ENCODE peak calls at places on chromosomes 1 and 21, in five cellular contexts. U, Z, N, O and T are unnamed samples. For H3K9me3, the result is how much of the 10 kb centered on the place peaks cover.

GRCh38 chr1:193115629-193116227 is 6.1 kb upstream of the CDC73 start:
- DNase-seq in U (peak), Z (no peak), N (no peak), O (no peak), T (no peak)

GRCh38 chr1:236143104-236143948 is 987 bp downstream of the GPR137B start:
- DNase-seq in U (peak), Z (no peak), N (peak), O (no peak), T (no peak)

GRCh38 chr1:2382621-2383361 is 8.6 kb downstream of the MORN1 start:
- DNase-seq in U (peak), Z (peak), N (peak), O (peak), T (no peak)

GRCh38 chr1:11719313-11720032 is 16.5 kb upstream of the AGTRAP start:
- DNase-seq in U (peak), Z (peak), N (peak), O (no peak), T (peak)

GRCh38 chr1:183676515-183677189 is 23.5 kb upstream of the APOBEC4 start:
- DNase-seq in U (peak), Z (no peak), N (no peak), O (no peak), T (no peak)

GRCh38 chr1:145918144-145918991 is at the start of gene PEX11B:
- DNase-seq in U (peak), Z (peak), N (peak), O (peak), T (peak)

GRCh38 chr1:10866314-10867091 is 70.1 kb upstream of the CASZ1 start:
- DNase-seq in U (peak), Z (peak), N (peak), O (peak), T (no peak)

GRCh38 chr1:231683439-231684165 is 57.0 kb downstream of the DISC1 start:
- DNase-seq in U (no peak), Z (no peak), N (no peak), O (no peak), T (no peak)

GRCh38 chr21:42195378-42196031 is 23.4 kb upstream of the ABCG1 start:
- DNase-seq in U (no peak), Z (peak), N (no peak), O (no peak), T (no peak)

GRCh38 chr1:109713636-109714035 is 1.6 kb downstream of the GSTM5 start:
- DNase-seq in U (no peak), Z (no peak), N (no peak), O (no peak), T (no peak)

GRCh38 chr1:32179443-32180185 is at the start of gene TXLNA:
- DNase-seq in U (peak), Z (peak), N (peak), O (peak), T (peak)

GRCh38 chr21:32921632-32922230 is 104.0 kb upstream of the OLIG2 start:
- DNase-seq in U (no peak), Z (peak), N (peak), O (peak), T (peak)

GRCh38 chr1:227883641-227884301 is 64.0 kb downstream of the WNT9A start:
- DNase-seq in U (no peak), Z (no peak), N (peak), O (no peak), T (no peak)

GRCh38 chr1:176574756-176575155 is 111.8 kb downstream of the PAPPA2 start:
- DNase-seq in U (no peak), Z (no peak), N (no peak), O (no peak), T (no peak)

GRCh38 chr1:160083968-160084770 is 2.8 kb downstream of the KCNJ9 start:
- DNase-seq in U (peak), Z (peak), N (peak), O (no peak), T (peak)

DNA sequence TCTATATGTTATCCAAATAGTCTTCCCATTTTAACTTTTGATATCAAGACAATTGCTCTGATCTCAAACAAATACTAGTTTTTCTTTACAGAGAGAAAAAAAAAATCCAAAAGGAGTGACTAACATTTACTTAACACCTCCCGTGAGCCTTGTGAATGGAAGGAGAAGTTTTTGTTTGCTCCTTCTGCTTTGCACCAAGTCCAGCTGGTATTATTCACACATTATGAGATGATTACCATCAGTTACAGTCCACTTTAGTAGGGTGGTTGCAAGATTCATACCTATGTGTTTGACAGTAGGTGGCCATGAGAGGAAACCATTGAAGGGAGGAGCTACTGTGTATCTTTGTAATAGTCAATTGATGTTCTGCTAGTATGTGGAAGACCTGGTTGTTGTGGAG is 443.4 kb upstream of the ZP4 start:
- DNase-seq in U (no peak), Z (no peak), N (no peak), O (no peak), T (no peak)
- H3K9me3 ChIP-seq in U (under half), Z (under half), N (under half), O (under half), T (under half)

DNA sequence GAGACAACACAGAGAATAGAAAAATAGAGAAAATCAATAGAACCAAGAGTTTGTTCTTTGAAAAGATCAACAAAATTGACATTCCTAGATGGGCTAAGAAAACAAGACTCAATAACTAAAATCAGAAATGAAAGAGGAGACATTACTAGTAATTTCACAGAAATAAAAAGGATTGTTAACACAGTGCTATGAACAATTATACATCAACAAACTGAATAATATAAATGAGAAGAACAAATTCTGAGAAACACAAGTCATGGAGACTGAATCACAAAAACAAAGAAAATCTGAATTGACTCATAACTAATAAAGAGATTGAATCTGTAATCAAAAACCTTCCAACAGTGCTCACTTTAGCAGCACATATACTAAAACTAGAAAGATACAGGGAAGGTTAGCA is 51.6 kb upstream of the TTC39A start:
- DNase-seq in U (no peak), Z (no peak), N (no peak), O (no peak), T (no peak)
- H3K9me3 ChIP-seq in U (under half), Z (under half), N (under half), O (under half), T (under half)

DNA sequence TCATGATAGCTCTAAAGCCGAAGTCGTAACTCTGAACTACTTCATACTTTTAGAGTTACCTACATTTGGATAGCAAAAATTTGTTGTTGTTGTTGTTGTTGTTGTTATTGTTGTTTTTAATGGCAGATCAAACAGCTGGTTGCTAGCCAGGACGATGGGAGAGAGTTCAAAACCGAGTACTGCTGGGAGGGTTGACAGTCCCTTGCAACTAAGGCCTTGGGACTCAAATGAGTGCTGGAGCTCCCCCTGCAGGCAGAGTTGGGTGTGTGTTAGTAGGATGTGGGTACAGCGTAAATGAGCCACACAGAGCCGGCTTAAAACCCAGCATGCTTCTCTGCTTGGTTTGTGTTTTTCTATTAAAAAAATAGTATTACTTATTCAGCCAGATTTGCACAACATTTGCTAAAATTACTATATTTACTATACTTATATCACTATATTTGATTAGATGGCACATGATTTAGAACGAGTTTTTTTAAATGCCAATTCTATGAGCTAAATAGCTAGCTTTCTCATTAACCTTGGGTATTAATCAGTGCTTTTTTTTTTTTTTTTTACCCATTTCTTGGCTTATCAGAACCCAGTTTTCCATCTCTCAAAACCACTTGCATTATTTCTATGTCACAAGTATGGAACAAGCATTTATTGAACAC is 129.2 kb upstream of the SYT6 start:
- DNase-seq in U (peak), Z (peak), N (peak), O (peak), T (peak)
- H3K9me3 ChIP-seq in U (under half), Z (under half), N (under half), O (under half), T (under half)

DNA sequence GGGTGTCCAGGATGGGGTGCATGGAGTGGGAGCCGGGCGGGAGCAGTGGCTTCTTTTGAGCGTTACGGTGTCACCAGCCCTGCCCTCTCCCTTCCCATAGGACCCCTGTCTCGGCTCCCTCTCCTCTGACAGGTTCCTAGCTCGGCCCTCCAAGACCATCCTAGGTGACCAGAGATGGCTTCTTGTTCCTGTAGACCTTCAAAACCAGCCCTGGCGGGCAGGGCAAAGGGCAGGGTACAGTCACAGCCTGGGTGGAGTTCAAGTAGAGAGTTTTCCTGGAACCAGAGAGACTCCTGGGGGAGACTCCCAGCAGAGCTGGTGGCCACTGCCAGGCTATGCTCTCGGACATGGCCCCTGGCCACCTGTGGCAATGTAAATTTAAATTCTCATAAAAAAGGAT is 345.6 kb upstream of the AJAP1 start:
- DNase-seq in U (no peak), Z (no peak), N (no peak), O (no peak), T (no peak)
- H3K9me3 ChIP-seq in U (under half), Z (under half), N (under half), O (under half), T (under half)

GRCh38 chr21:45234127-45234526 is 53.6 kb downstream of the POFUT2 start:
- DNase-seq in U (no peak), Z (no peak), N (no peak), O (no peak), T (no peak)
- H3K9me3 ChIP-seq in U (under half), Z (under half), N (under half), O (under half), T (under half)

GRCh38 chr1:94757931-94758330 is 62.2 kb upstream of the SLC44A3 start:
- DNase-seq in U (no peak), Z (no peak), N (no peak), O (peak), T (no peak)

GRCh38 chr1:94754101-94754500 is 66.1 kb upstream of the SLC44A3 start:
- DNase-seq in U (no peak), Z (no peak), N (no peak), O (no peak), T (no peak)

GRCh38 chr1:94755675-94756074 is 64.5 kb upstream of the SLC44A3 start:
- DNase-seq in U (peak), Z (no peak), N (no peak), O (no peak), T (no peak)

GRCh38 chr1:94754570-94754969 is 65.6 kb upstream of the SLC44A3 start:
- DNase-seq in U (no peak), Z (no peak), N (no peak), O (no peak), T (no peak)

GRCh38 chr1:94753171-94753972 is 66.8 kb upstream of the SLC44A3 start:
- DNase-seq in U (no peak), Z (no peak), N (no peak), O (no peak), T (no peak)
- H3K9me3 ChIP-seq in U (under half), Z (under half), N (under half), O (under half), T (under half)

GRCh38 chr1:106791041-106791440 is 265.4 kb upstream of the PRMT6 start:
- DNase-seq in U (no peak), Z (no peak), N (no peak), O (no peak), T (no peak)
- H3K9me3 ChIP-seq in U (under half), Z (under half), N (under half), O (under half), T (under half)

DNA sequence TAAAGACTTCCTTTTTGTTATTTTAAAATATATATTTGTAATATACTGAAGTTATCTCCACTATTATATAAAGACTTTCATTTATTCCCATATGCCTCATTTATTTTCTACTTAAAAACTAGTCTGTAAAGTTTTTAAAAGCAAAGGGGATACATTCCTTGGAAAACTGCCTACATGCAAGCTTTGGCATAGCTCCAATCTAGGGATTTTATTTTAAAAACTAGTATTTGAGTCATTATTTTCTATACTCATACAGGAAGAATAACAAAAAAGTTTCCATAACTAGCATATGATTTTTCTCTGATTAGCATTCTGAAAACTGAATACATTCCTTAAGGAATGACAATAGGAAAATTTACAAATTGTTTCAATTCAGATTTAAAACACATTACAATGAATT is 88.9 kb downstream of the COL24A1 start:
- DNase-seq in U (no peak), Z (no peak), N (no peak), O (no peak), T (no peak)
- H3K9me3 ChIP-seq in U (under half), Z (under half), N (under half), O (under half), T (under half)

DNA sequence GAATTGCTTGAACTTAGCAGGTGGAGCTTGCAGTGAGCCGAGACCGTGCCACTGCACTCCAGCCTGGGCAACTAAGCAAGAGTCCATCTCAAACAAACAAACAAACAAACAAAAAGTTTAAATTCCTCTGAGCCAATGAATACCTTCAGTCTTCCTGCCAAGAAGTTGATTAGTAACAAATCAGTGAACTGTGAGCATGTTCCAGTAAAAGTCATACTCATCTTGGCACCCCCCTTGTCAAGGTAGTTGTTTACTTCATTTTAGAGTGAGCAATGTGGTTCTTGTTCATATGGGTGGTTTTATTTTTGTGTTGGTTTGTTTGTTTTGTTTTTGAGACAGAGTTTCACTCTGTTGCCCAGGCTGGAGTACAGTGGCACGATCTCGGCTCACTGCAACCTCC is 18.0 kb upstream of the SLC2A7 start:
- DNase-seq in U (no peak), Z (no peak), N (no peak), O (no peak), T (no peak)
- H3K9me3 ChIP-seq in U (under half), Z (under half), N (under half), O (under half), T (under half)